ENCODE peak calls at places on chromosomes 6 and 20, in four cellular contexts. V is K562, N is GM12878, L is HepG2. C is an unnamed sample.

GRCh38 chr6:158474961-158475343 is 84.9 kb upstream of the TMEM181 start:
- DNase-seq in V (no peak), N (no peak), L (peak; percentile 20), C (no peak)

GRCh38 chr6:17156112-17156921 is 54.5 kb downstream of the STMND1 start:
- DNase-seq in V (peak; percentile 81), N (peak; percentile 20), L (peak; percentile 75), C (peak; percentile 61)

GRCh38 chr6:24721461-24722215 is 2.7 kb upstream of the C6orf62 start:
- DNase-seq in V (no peak), N (no peak), L (no peak), C (no peak)

GRCh38 chr6:108175592-108176279 is 9.9 kb downstream of the NR2E1 start:
- DNase-seq in V (peak; percentile 30), N (no peak), L (no peak), C (peak; percentile 82)

GRCh38 chr6:125571207-125571740 is 178.2 kb upstream of the HEY2 start:
- DNase-seq in V (no peak), N (no peak), L (no peak), C (no peak)

GRCh38 chr6:144757730-144758129 is 472.6 kb downstream of the UTRN start:
- DNase-seq in V (no peak), N (no peak), L (no peak), C (no peak)

GRCh38 chr6:109794201-109794926 is 103.3 kb downstream of the FIG4 start:
- DNase-seq in V (no peak), N (no peak), L (no peak), C (no peak)

GRCh38 chr6:71489736-71490135 is 201.1 kb downstream of the OGFRL1 start:
- DNase-seq in V (no peak), N (no peak), L (peak; percentile 47), C (no peak)

GRCh38 chr20:48722737-48723191 is 105.0 kb downstream of the PREX1 start:
- DNase-seq in V (no peak), N (no peak), L (peak; percentile 34), C (no peak)

GRCh38 chr6:136791296-136792065 is 796 bp downstream of the MAP3K5 start:
- DNase-seq in V (peak; percentile 87), N (peak; percentile 89), L (no peak), C (no peak)

GRCh38 chr6:135390450-135390849 is 107.1 kb downstream of the AHI1 start:
- DNase-seq in V (no peak), N (no peak), L (no peak), C (no peak)

GRCh38 chr20:61922936-61923335 is 142.7 kb downstream of the TAF4 start:
- DNase-seq in V (no peak), N (no peak), L (no peak), C (no peak)

GRCh38 chr6:9225441-9225871 is 790.1 kb upstream of the SLC35B3 start:
- DNase-seq in V (no peak), N (no peak), L (no peak), C (no peak)

GRCh38 chr20:33732166-33732970 is 572 bp downstream of the ZNF341 start:
- DNase-seq in V (peak; percentile 92), N (peak; percentile 32), L (peak; percentile 82), C (peak; percentile 90)

DNA sequence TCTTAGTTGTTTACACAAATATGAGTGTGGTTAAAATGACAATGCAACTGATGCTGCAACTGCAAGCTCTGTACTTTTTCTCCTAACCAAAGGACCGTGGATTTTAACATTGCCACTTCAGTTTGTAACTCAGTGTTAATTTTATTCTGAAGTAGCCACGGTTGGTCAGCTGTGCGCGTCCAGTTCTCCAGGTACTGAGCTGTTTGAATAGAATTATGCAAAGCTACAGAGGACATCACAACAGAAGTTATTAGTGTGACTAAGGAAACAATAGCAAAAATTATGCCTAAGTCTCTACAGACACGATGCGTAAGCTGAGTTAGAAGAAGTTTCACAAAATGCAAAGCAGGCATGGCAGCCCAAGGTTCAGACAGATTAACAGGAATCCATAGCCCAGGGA is 4.4 kb upstream of the ABHD12 start:
- DNase-seq in V (no peak), N (no peak), L (no peak), C (no peak)
- TF ChIP-seq HDAC6 in V (no peak), N (no peak), L (no peak), C (no peak)

GRCh38 chr6:166078294-166078693 is 89.4 kb downstream of the TBXT start:
- DNase-seq in V (no peak), N (no peak), L (no peak), C (no peak)
- TF ChIP-seq HDAC6 in V (no peak), N (no peak), L (no peak), C (no peak)

GRCh38 chr6:131015192-131015591 is 47.9 kb downstream of the EPB41L2 start:
- DNase-seq in V (no peak), N (no peak), L (no peak), C (no peak)
- TF ChIP-seq HDAC6 in V (no peak), N (no peak), L (no peak), C (no peak)

GRCh38 chr6:113995632-113996031 is 24.7 kb upstream of the HDAC2 start:
- DNase-seq in V (no peak), N (no peak), L (peak; percentile 19), C (peak; percentile 44)
- TF ChIP-seq HDAC6 in V (no peak), N (no peak), L (no peak), C (no peak)

DNA sequence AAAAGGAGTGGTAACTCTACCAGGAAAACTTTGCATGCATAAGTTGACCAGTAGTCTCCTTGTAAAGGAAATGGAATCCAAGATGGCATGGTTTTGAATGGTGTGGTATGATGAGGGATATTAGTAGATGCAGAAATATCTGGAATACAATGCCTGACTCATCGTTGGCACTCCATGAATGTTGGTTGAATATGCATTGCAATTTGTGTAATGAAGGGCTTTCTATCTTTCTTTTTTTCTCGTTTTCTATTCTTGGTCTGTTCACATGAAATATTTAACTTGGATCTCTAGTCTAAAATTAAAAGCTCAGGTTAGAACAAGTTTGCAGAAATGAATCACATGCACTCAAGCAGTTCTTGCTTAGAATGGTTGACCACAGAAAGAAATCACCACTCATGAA is 277.3 kb upstream of the PRND start:
- DNase-seq in V (no peak), N (no peak), L (no peak), C (no peak)
- TF ChIP-seq HDAC6 in V (no peak), N (no peak), L (no peak), C (no peak)

DNA sequence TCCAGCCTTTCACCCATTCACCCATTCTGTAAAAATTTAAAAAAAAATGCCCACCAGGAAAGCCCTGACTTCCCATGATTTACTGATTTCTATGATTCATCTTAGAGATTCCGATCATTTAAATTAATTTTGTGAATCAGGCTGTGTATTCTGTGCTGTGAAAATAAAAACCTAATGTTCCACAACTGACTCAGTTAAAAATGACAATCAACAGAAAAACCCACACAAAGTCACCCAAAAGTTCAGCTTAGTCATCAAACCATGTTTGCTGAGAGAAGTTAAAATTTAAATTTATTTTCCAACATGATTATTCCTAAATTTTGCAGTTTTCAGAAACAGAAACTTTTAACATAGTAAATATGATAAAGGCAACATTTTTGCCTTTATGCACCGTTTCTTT is 509.8 kb downstream of the TENT5A start:
- DNase-seq in V (no peak), N (no peak), L (no peak), C (no peak)
- TF ChIP-seq HDAC6 in V (no peak), N (no peak), L (no peak), C (no peak)

C was measured in H1.